ENCODE peak calls at places on chromosomes 13 and 19, in ten cellular contexts. R, L, W, E, N, Y, K, H, V and X are unnamed samples.

GRCh38 chr19:40976134-40976533 is 14.9 kb upstream of the CYP2B6 start:
- DNase-seq in R (no peak), L (no peak), W (no peak), E (no peak), N (no peak), Y (no peak), K (no peak), H (no peak), V (no peak), X (no peak)

GRCh38 chr13:42875448-42876269 is 94.3 kb downstream of the FAM216B start:
- DNase-seq in R (no peak), L (no peak), W (no peak), E (no peak), N (no peak), Y (no peak), K (no peak), H (peak), V (no peak), X (peak)

GRCh38 chr13:30895773-30896172 is 10.3 kb upstream of the MEDAG start:
- DNase-seq in R (no peak), L (no peak), W (no peak), E (no peak), N (peak), Y (no peak), K (no peak), H (peak), V (peak), X (no peak)

GRCh38 chr19:12733369-12733896 is 1.1 kb downstream of the TRIR start:
- DNase-seq in R (peak), L (no peak), W (peak), E (peak), N (peak), Y (no peak), K (no peak), H (peak), V (no peak), X (peak)

GRCh38 chr13:112217431-112217830 is 150.5 kb downstream of the SOX1 start:
- DNase-seq in R (no peak), L (no peak), W (no peak), E (no peak), N (no peak), Y (no peak), K (no peak), H (no peak), V (no peak), X (no peak)

GRCh38 chr13:27942972-27943371 is 23.2 kb downstream of the PDX1 start:
- DNase-seq in R (peak), L (no peak), W (no peak), E (no peak), N (no peak), Y (no peak), K (no peak), H (no peak), V (no peak), X (no peak)

GRCh38 chr13:113669231-113669870 is 2.3 kb downstream of the GRK1 start:
- DNase-seq in R (no peak), L (no peak), W (peak), E (no peak), N (no peak), Y (no peak), K (no peak), H (no peak), V (no peak), X (no peak)

GRCh38 chr13:50250403-50250802 is 235.2 kb downstream of the KCNRG start:
- DNase-seq in R (no peak), L (no peak), W (no peak), E (no peak), N (no peak), Y (no peak), K (no peak), H (no peak), V (no peak), X (no peak)

GRCh38 chr13:109547942-109548860 is 238.2 kb downstream of the IRS2 start:
- DNase-seq in R (no peak), L (no peak), W (no peak), E (no peak), N (no peak), Y (peak), K (no peak), H (no peak), V (no peak), X (no peak)

GRCh38 chr13:101967216-101967615 is 434.6 kb downstream of the FGF14 start:
- DNase-seq in R (no peak), L (no peak), W (no peak), E (no peak), N (no peak), Y (no peak), K (no peak), H (no peak), V (no peak), X (no peak)

GRCh38 chr13:73341748-73342147 is 282.9 kb downstream of the KLF5 start:
- DNase-seq in R (no peak), L (no peak), W (no peak), E (no peak), N (peak), Y (no peak), K (no peak), H (no peak), V (peak), X (no peak)

GRCh38 chr19:40780582-40780981 is 2.5 kb downstream of the RAB4B start:
- DNase-seq in R (no peak), L (no peak), W (no peak), E (no peak), N (no peak), Y (no peak), K (no peak), H (no peak), V (no peak), X (no peak)

GRCh38 chr13:45341034-45341798 is at the start of gene TPT1:
- DNase-seq in R (peak), L (peak), W (peak), E (peak), N (peak), Y (peak), K (peak), H (peak), V (peak), X (peak)

GRCh38 chr13:23372264-23372905 is 61.1 kb downstream of the SACS start:
- DNase-seq in R (no peak), L (no peak), W (no peak), E (no peak), N (peak), Y (no peak), K (peak), H (no peak), V (no peak), X (no peak)

GRCh38 chr13:39855236-39855635 is 199.8 kb downstream of the COG6 start:
- DNase-seq in R (no peak), L (no peak), W (no peak), E (no peak), N (no peak), Y (no peak), K (no peak), H (peak), V (no peak), X (peak)

GRCh38 chr13:38883783-38884182 is 106.8 kb downstream of the STOML3 start:
- DNase-seq in R (no peak), L (no peak), W (no peak), E (no peak), N (no peak), Y (no peak), K (no peak), H (no peak), V (no peak), X (no peak)

GRCh38 chr13:94711561-94712286 is 621 bp downstream of the SOX21 start:
- DNase-seq in R (peak), L (no peak), W (peak), E (no peak), N (peak), Y (no peak), K (no peak), H (peak), V (no peak), X (peak)

GRCh38 chr13:27117158-27117557 is 54.5 kb downstream of the USP12 start:
- DNase-seq in R (no peak), L (no peak), W (no peak), E (no peak), N (peak), Y (no peak), K (no peak), H (no peak), V (no peak), X (no peak)

GRCh38 chr13:30186644-30187431 is 120.5 kb downstream of the KATNAL1 start:
- DNase-seq in R (peak), L (no peak), W (no peak), E (no peak), N (no peak), Y (no peak), K (no peak), H (no peak), V (no peak), X (no peak)

GRCh38 chr19:46021531-46022041 is 1.3 kb downstream of the PGLYRP1 start:
- DNase-seq in R (no peak), L (no peak), W (no peak), E (no peak), N (no peak), Y (no peak), K (no peak), H (peak), V (no peak), X (no peak)

GRCh38 chr19:10604460-10604980 is 17.4 kb upstream of the AP1M2 start:
- DNase-seq in R (no peak), L (peak), W (peak), E (no peak), N (peak), Y (no peak), K (no peak), H (no peak), V (no peak), X (peak)